ENCODE peak calls at places on chromosome X, in four cellular contexts. One of them, this sample, is unnamed. For H3K4me1, the result is how much of the 10 kb centered on the place peaks cover.

GRCh38 chrX:137428777-137429564 is 137.0 kb upstream of the ZIC3 start:
- DNase-seq in A549: no peak
- DNase-seq in psoas muscle: no peak
- DNase-seq in stomach: no peak
- DNase-seq in this sample: no peak

GRCh38 chrX:53080628-53081580 is 1.3 kb upstream of the TSPYL2 start:
- DNase-seq in A549: no peak
- DNase-seq in psoas muscle: no peak
- DNase-seq in stomach: no peak
- DNase-seq in this sample: no peak

GRCh38 chrX:4708970-4709760 is 995.7 kb upstream of the PRKX start:
- DNase-seq in A549: no peak
- DNase-seq in psoas muscle: no peak
- DNase-seq in stomach: peak
- DNase-seq in this sample: no peak

GRCh38 chrX:43679778-43680177 is 23.7 kb downstream of the MAOA start:
- DNase-seq in A549: no peak
- DNase-seq in psoas muscle: no peak
- DNase-seq in stomach: no peak
- DNase-seq in this sample: no peak

GRCh38 chrX:38151426-38151825 is 69.2 kb downstream of the SRPX start:
- DNase-seq in A549: no peak
- DNase-seq in psoas muscle: no peak
- DNase-seq in stomach: no peak
- DNase-seq in this sample: no peak

GRCh38 chrX:47168495-47169073 is 23.6 kb downstream of the RBM10 start:
- DNase-seq in A549: no peak
- DNase-seq in psoas muscle: no peak
- DNase-seq in stomach: no peak
- DNase-seq in this sample: no peak

GRCh38 chrX:77658886-77659285 is 127.1 kb downstream of the ATRX start:
- DNase-seq in A549: no peak
- DNase-seq in psoas muscle: no peak
- DNase-seq in stomach: no peak
- DNase-seq in this sample: no peak

GRCh38 chrX:76915836-76916235 is 488.3 kb downstream of the MAGEE1 start:
- DNase-seq in A549: no peak
- DNase-seq in psoas muscle: no peak
- DNase-seq in stomach: no peak
- DNase-seq in this sample: no peak

GRCh38 chrX:119655125-119655524 is 37.8 kb downstream of the SEPTIN6 start:
- DNase-seq in A549: no peak
- DNase-seq in psoas muscle: peak
- DNase-seq in stomach: no peak
- DNase-seq in this sample: no peak

GRCh38 chrX:78316310-78316709 is 11.1 kb downstream of the CYSLTR1 start:
- DNase-seq in A549: no peak
- DNase-seq in psoas muscle: no peak
- DNase-seq in stomach: no peak
- DNase-seq in this sample: no peak

GRCh38 chrX:2497961-2498780 is 2.6 kb downstream of the DHRSX start:
- DNase-seq in A549: peak
- DNase-seq in psoas muscle: no peak
- DNase-seq in stomach: peak
- DNase-seq in this sample: no peak

GRCh38 chrX:66728818-66729271 is 90.0 kb upstream of the EDA2R start:
- DNase-seq in A549: peak
- DNase-seq in psoas muscle: peak
- DNase-seq in stomach: peak
- DNase-seq in this sample: peak

GRCh38 chrX:68685722-68686683 is 38.5 kb downstream of the STARD8 start:
- DNase-seq in A549: peak
- DNase-seq in psoas muscle: peak
- DNase-seq in stomach: no peak
- DNase-seq in this sample: no peak

GRCh38 chrX:75522565-75523411 is at the start of gene ZDHHC15:
- DNase-seq in A549: no peak
- DNase-seq in psoas muscle: peak
- DNase-seq in stomach: peak
- DNase-seq in this sample: no peak

GRCh38 chrX:47862680-47863079 is 26.0 kb downstream of the ZNF81 start:
- DNase-seq in A549: no peak
- DNase-seq in psoas muscle: no peak
- DNase-seq in stomach: no peak
- DNase-seq in this sample: no peak

GRCh38 chrX:9785252-9785943 is 831 bp upstream of the SHROOM2 start:
- DNase-seq in A549: no peak
- DNase-seq in psoas muscle: no peak
- DNase-seq in stomach: no peak
- DNase-seq in this sample: no peak

GRCh38 chrX:19642517-19643109 is 127.3 kb upstream of the MAP3K15 start:
- DNase-seq in A549: no peak
- DNase-seq in psoas muscle: no peak
- DNase-seq in stomach: no peak
- DNase-seq in this sample: no peak

GRCh38 chrX:9928083-9928482 is 39.1 kb upstream of the CLDN34 start:
- DNase-seq in A549: no peak
- DNase-seq in psoas muscle: no peak
- DNase-seq in stomach: no peak
- DNase-seq in this sample: no peak

GRCh38 chrX:94831364-94831763 is 1157.4 kb downstream of the FAM133A start:
- DNase-seq in A549: no peak
- DNase-seq in psoas muscle: no peak
- DNase-seq in stomach: no peak
- DNase-seq in this sample: no peak

GRCh38 chrX:100643943-100644587 is at the start of gene SRPX2:
- DNase-seq in A549: peak
- DNase-seq in psoas muscle: peak
- DNase-seq in stomach: no peak
- DNase-seq in this sample: no peak

GRCh38 chrX:18833071-18833731 is 125.8 kb downstream of the PPEF1 start:
- DNase-seq in A549: no peak
- DNase-seq in psoas muscle: peak
- DNase-seq in stomach: no peak
- DNase-seq in this sample: no peak

GRCh38 chrX:13933851-13934250 is 95.8 kb downstream of the GEMIN8 start:
- DNase-seq in A549: no peak
- DNase-seq in psoas muscle: no peak
- DNase-seq in stomach: no peak
- DNase-seq in this sample: no peak

GRCh38 chrX:155094468-155095061 is 23.3 kb downstream of the BRCC3 start:
- DNase-seq in A549: no peak
- DNase-seq in psoas muscle: no peak
- DNase-seq in stomach: no peak
- DNase-seq in this sample: no peak

GRCh38 chrX:69154051-69154450 is 11.2 kb downstream of the PJA1 start:
- DNase-seq in A549: no peak
- DNase-seq in psoas muscle: no peak
- DNase-seq in stomach: no peak
- DNase-seq in this sample: no peak

GRCh38 chrX:13711141-13711540 is 22.2 kb downstream of the RAB9A start:
- DNase-seq in A549: no peak
- DNase-seq in psoas muscle: no peak
- DNase-seq in stomach: no peak
- DNase-seq in this sample: no peak

GRCh38 chrX:14872355-14872754 is 514 bp downstream of the FANCB start:
- DNase-seq in A549: no peak
- DNase-seq in psoas muscle: no peak
- DNase-seq in stomach: no peak
- DNase-seq in this sample: no peak

GRCh38 chrX:24925430-24925829 is 90.3 kb downstream of the ARX start:
- DNase-seq in A549: no peak
- DNase-seq in psoas muscle: no peak
- DNase-seq in stomach: no peak
- DNase-seq in this sample: no peak

GRCh38 chrX:106946449-106946848 is 26.2 kb downstream of the CLDN2 start:
- DNase-seq in A549: no peak
- DNase-seq in psoas muscle: no peak
- DNase-seq in stomach: no peak
- DNase-seq in this sample: no peak

GRCh38 chrX:41889317-41890025 is 33.9 kb downstream of the CASK start:
- DNase-seq in A549: peak
- DNase-seq in psoas muscle: no peak
- DNase-seq in stomach: no peak
- DNase-seq in this sample: no peak

GRCh38 chrX:54482839-54483593 is 13.0 kb downstream of the FGD1 start:
- DNase-seq in A549: no peak
- DNase-seq in psoas muscle: no peak
- DNase-seq in stomach: no peak
- DNase-seq in this sample: no peak

GRCh38 chrX:37876716-37877115 is 29.3 kb upstream of the DYNLT3 start:
- DNase-seq in A549: no peak
- DNase-seq in psoas muscle: no peak
- DNase-seq in stomach: no peak
- DNase-seq in this sample: no peak

GRCh38 chrX:132022863-132023116 is 312 bp upstream of the STK26 start:
- DNase-seq in A549: peak
- DNase-seq in psoas muscle: no peak
- DNase-seq in stomach: no peak
- DNase-seq in this sample: no peak

GRCh38 chrX:134144231-134144630 is 92.8 kb upstream of the CCDC160 start:
- DNase-seq in A549: peak
- DNase-seq in psoas muscle: no peak
- DNase-seq in stomach: no peak
- DNase-seq in this sample: no peak

GRCh38 chrX:151825927-151826471 is 86.7 kb upstream of the MAGEA4 start:
- DNase-seq in A549: peak
- DNase-seq in psoas muscle: peak
- DNase-seq in stomach: no peak
- DNase-seq in this sample: no peak

GRCh38 chrX:129934952-129935351 is 29.0 kb downstream of the UTP14A start:
- DNase-seq in A549: no peak
- DNase-seq in psoas muscle: no peak
- DNase-seq in stomach: no peak
- DNase-seq in this sample: no peak
- H3K4me1 ChIP-seq in A549: under half
- H3K4me1 ChIP-seq in psoas muscle: under half
- H3K4me1 ChIP-seq in stomach: under half
- H3K4me1 ChIP-seq in this sample: under half

GRCh38 chrX:153883163-153883843 is 2.7 kb downstream of the L1CAM start:
- DNase-seq in A549: no peak
- DNase-seq in psoas muscle: no peak
- DNase-seq in stomach: no peak
- DNase-seq in this sample: no peak
- H3K4me1 ChIP-seq in A549: under half
- H3K4me1 ChIP-seq in psoas muscle: under half
- H3K4me1 ChIP-seq in stomach: under half
- H3K4me1 ChIP-seq in this sample: under half

GRCh38 chrX:136195247-136195646 is 47.9 kb downstream of the FHL1 start:
- DNase-seq in A549: no peak
- DNase-seq in psoas muscle: no peak
- DNase-seq in stomach: no peak
- DNase-seq in this sample: no peak

GRCh38 chrX:136198010-136198409 is 50.7 kb downstream of the FHL1 start:
- DNase-seq in A549: no peak
- DNase-seq in psoas muscle: no peak
- DNase-seq in stomach: no peak
- DNase-seq in this sample: no peak

GRCh38 chrX:136194546-136194945 is 47.2 kb downstream of the FHL1 start:
- DNase-seq in A549: no peak
- DNase-seq in psoas muscle: no peak
- DNase-seq in stomach: no peak
- DNase-seq in this sample: no peak

GRCh38 chrX:136198678-136199243 is 51.4 kb downstream of the FHL1 start:
- DNase-seq in A549: no peak
- DNase-seq in psoas muscle: no peak
- DNase-seq in stomach: no peak
- DNase-seq in this sample: no peak

DNA sequence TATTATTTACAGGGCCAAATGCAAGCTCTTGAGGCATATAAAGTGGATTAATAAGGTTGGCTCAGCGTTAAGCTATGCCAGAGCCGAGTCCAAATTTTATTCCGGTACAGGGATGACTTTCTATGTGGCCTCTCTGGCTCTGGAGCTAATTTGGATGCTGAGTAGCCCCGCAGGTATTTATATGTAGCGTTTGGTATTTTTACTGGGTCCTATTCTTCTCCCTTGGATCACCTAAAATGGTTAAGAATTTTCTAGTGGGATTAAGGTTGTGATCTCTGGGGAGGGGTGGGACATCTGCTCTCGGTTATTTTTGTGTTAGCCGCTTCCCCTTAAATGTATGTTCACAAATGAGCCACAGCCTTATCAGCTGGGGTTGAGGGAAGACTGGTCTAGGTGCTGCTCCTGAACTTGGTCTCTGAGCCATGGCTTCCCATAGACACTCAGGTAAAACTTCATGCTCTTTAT is 49.4 kb downstream of the FHL1 start:
- DNase-seq in A549: no peak
- DNase-seq in psoas muscle: no peak
- DNase-seq in stomach: no peak
- DNase-seq in this sample: no peak
- H3K4me1 ChIP-seq in A549: under half
- H3K4me1 ChIP-seq in psoas muscle: under half
- H3K4me1 ChIP-seq in stomach: under half
- H3K4me1 ChIP-seq in this sample: under half

GRCh38 chrX:39674771-39675553 is 422.8 kb downstream of the BCOR start:
- DNase-seq in A549: no peak
- DNase-seq in psoas muscle: no peak
- DNase-seq in stomach: no peak
- DNase-seq in this sample: no peak

GRCh38 chrX:39676434-39676833 is 421.3 kb downstream of the BCOR start:
- DNase-seq in A549: no peak
- DNase-seq in psoas muscle: no peak
- DNase-seq in stomach: no peak
- DNase-seq in this sample: no peak

GRCh38 chrX:39677987-39678840 is 419.5 kb downstream of the BCOR start:
- DNase-seq in A549: no peak
- DNase-seq in psoas muscle: no peak
- DNase-seq in stomach: no peak
- DNase-seq in this sample: no peak

GRCh38 chrX:39677585-39677984 is 420.2 kb downstream of the BCOR start:
- DNase-seq in A549: no peak
- DNase-seq in psoas muscle: no peak
- DNase-seq in stomach: no peak
- DNase-seq in this sample: no peak

DNA sequence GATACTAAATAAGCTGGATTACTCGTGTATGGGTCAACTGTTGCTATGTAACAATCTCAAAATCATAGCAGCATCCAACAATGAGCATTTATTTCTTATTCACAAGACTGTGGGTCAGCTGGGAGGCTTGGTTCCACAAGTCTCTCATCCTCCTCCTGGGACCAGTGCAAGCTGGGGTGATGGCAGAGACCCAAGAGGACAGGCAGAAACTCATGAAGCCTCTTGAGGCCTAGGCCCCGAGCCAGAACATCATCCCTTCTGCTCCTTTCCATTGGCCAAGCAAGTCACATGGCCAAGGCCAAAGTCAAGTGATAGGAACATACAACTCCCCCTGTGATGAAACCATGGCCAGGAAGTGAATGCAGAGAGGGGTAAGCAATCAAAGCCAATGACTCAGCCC is 422.1 kb downstream of the BCOR start:
- DNase-seq in A549: no peak
- DNase-seq in psoas muscle: peak
- DNase-seq in stomach: no peak
- DNase-seq in this sample: no peak
- H3K4me1 ChIP-seq in A549: under half
- H3K4me1 ChIP-seq in psoas muscle: under half
- H3K4me1 ChIP-seq in stomach: under half
- H3K4me1 ChIP-seq in this sample: under half